ENCODE peak calls at places on chromosomes 1 and 21, in seven cellular contexts. N, D, T, C, J, Y and L are unnamed samples.

GRCh38 chr1:162854245-162854860 is 6.6 kb downstream of the CCDC190 start:
- DNase-seq in N (peak), D (no peak), T (peak), C (peak), J (peak), Y (no peak), L (peak)

GRCh38 chr1:32892368-32893197 is 6.3 kb downstream of the HPCA start:
- DNase-seq in N (no peak), D (no peak), T (no peak), C (peak), J (peak), Y (peak), L (peak)

GRCh38 chr1:217528271-217528670 is 102.6 kb downstream of the GPATCH2 start:
- DNase-seq in N (no peak), D (no peak), T (peak), C (no peak), J (peak), Y (no peak), L (no peak)

GRCh38 chr1:189775343-189775742 is 702.3 kb downstream of the BRINP3 start:
- DNase-seq in N (no peak), D (no peak), T (peak), C (no peak), J (peak), Y (no peak), L (peak)

GRCh38 chr1:99674115-99674514 is 28.2 kb downstream of the PALMD start:
- DNase-seq in N (no peak), D (no peak), T (no peak), C (no peak), J (no peak), Y (no peak), L (no peak)

GRCh38 chr1:160726498-160727391 is 12.3 kb upstream of the SLAMF7 start:
- DNase-seq in N (peak), D (peak), T (peak), C (peak), J (peak), Y (peak), L (peak)

GRCh38 chr1:160116277-160117147 is 953 bp downstream of the ATP1A2 start:
- DNase-seq in N (peak), D (no peak), T (peak), C (no peak), J (no peak), Y (no peak), L (no peak)

GRCh38 chr1:162228586-162228985 is 148.1 kb downstream of the SPATA46 start:
- DNase-seq in N (no peak), D (no peak), T (no peak), C (no peak), J (no peak), Y (no peak), L (no peak)

GRCh38 chr1:121483961-121484424 is 299.2 kb downstream of the SRGAP2C start:
- DNase-seq in N (peak), D (no peak), T (peak), C (no peak), J (peak), Y (no peak), L (peak)

GRCh38 chr1:205543351-205544305 is 39.2 kb downstream of the CDK18 start:
- DNase-seq in N (peak), D (peak), T (peak), C (peak), J (peak), Y (peak), L (peak)
- H3K27ac ChIP-seq in N (no peak), D (peak), T (no peak), C (no peak), J (no peak), Y (no peak), L (no peak)

GRCh38 chr21:43881918-43882317 is 16.9 kb downstream of the AGPAT3 start:
- DNase-seq in N (no peak), D (no peak), T (no peak), C (no peak), J (no peak), Y (no peak), L (no peak)
- H4K8ac ChIP-seq in N (no peak), D (no peak), T (no peak), C (no peak), J (no peak), Y (no peak), L (no peak)

DNA sequence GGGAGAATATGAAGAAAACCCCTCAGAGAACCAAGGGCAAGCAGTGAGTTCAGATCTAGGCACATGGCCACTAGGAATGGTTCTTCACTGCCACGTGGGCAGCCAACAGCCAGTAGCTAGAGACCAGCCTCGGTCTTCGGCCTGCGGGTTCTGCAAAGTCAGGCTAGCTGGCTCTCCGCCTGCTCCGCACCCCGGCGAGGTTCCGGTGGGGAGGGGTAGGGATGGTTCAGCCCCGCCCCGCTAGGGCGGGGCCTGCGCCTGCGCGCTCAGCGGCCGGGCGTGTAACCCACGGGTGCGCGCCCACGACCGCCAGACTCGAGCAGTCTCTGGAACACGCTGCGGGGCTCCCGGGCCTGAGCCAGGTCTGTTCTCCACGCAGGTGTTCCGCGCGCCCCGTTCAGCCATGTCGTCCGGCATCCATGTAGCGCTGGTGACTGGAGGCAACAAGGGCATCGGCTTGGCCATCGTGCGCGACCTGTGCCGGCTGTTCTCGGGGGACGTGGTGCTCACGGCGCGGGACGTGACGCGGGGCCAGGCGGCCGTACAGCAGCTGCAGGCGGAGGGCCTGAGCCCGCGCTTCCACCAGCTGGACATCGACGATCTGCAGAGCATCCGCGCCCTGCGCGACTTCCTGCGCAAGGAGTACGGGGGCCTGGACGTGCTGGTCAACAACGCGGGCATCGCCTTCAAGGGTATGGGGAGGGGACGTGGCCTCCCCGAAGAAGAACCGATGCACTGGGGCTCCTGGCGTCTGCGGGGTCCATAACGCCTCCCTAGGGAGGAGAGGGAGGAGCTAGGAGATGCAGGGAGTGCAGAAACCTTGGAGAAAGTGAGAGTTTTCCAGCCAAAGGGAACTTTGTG is at the start of gene CBR1:
- DNase-seq in N (peak), D (peak), T (peak), C (peak), J (peak), Y (peak), L (peak)
- H3K27ac ChIP-seq in N (no peak), D (no peak), T (peak), C (no peak), J (no peak), Y (no peak), L (no peak)

DNA sequence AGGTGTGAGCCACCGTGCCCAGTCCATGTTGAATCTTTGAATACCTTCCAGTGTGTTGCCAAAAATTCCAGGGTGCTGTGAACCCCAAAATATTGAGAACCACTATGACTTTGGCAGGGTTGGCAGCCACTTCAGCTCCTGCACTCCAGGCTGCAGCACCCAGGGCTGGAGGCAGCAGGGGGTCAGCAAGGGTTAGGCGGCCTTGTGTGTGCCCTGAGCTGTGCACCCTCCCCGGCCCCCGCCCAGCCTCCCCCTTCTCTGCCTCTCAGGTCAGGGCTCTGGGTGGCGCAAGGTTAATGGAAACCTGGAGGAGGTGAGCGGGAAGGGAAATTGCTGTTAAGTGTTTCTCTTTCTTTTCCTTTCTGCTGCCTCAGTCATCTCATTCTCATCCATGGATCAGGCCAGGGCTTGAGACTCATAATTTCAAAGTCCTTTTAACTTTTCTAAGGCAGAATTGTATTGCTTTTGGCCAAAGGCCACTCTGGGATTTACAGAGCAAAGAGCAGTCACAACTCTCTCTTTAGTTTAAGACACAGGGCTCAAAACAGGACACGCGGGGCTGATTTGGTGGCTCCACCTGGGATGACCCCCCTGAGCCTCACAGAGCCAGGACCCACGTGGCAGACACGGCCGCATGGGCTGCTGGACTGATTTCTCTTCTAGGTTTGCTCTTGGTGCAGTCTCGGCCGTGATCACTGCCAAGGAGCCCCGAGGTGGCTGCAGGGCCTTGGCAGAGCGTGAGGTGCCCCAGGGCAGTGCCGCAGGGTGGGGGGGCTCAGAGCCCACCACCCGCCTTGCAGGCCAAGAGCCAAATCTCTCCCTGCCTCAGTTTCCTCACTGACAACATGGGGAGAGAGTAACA is 212.4 kb downstream of the PTPRU start:
- DNase-seq in N (no peak), D (no peak), T (no peak), C (no peak), J (no peak), Y (no peak), L (no peak)
- H4K8ac ChIP-seq in N (no peak), D (no peak), T (no peak), C (no peak), J (no peak), Y (no peak), L (no peak)

GRCh38 chr1:243734311-243734700 is 115.7 kb downstream of the AKT3 start:
- DNase-seq in N (peak), D (no peak), T (peak), C (no peak), J (no peak), Y (no peak), L (no peak)

GRCh38 chr1:243735457-243735856 is 114.6 kb downstream of the AKT3 start:
- DNase-seq in N (no peak), D (no peak), T (no peak), C (no peak), J (no peak), Y (no peak), L (no peak)

GRCh38 chr1:243740255-243740999 is 109.6 kb downstream of the AKT3 start:
- DNase-seq in N (peak), D (no peak), T (peak), C (no peak), J (no peak), Y (no peak), L (peak)

GRCh38 chr1:243739335-243740003 is 110.6 kb downstream of the AKT3 start:
- DNase-seq in N (no peak), D (no peak), T (no peak), C (no peak), J (no peak), Y (no peak), L (peak)

GRCh38 chr1:243738020-243738419 is 112.0 kb downstream of the AKT3 start:
- DNase-seq in N (no peak), D (no peak), T (no peak), C (no peak), J (no peak), Y (no peak), L (no peak)
- H3K27ac ChIP-seq in N (no peak), D (no peak), T (no peak), C (peak), J (no peak), Y (no peak), L (no peak)

GRCh38 chr1:201568859-201569294 is 29.9 kb downstream of the NAV1 start:
- DNase-seq in N (no peak), D (no peak), T (no peak), C (no peak), J (no peak), Y (no peak), L (peak)

GRCh38 chr1:201568258-201568657 is 29.3 kb downstream of the NAV1 start:
- DNase-seq in N (no peak), D (no peak), T (no peak), C (no peak), J (no peak), Y (no peak), L (no peak)

GRCh38 chr1:201573030-201573429 is 34.1 kb downstream of the NAV1 start:
- DNase-seq in N (no peak), D (no peak), T (no peak), C (no peak), J (no peak), Y (no peak), L (no peak)

GRCh38 chr1:201570158-201570885 is 31.4 kb downstream of the NAV1 start:
- DNase-seq in N (no peak), D (no peak), T (no peak), C (no peak), J (no peak), Y (no peak), L (no peak)

GRCh38 chr1:201570886-201571624 is 32.1 kb downstream of the NAV1 start:
- DNase-seq in N (no peak), D (no peak), T (no peak), C (no peak), J (no peak), Y (no peak), L (no peak)
- H4K8ac ChIP-seq in N (no peak), D (no peak), T (peak), C (no peak), J (no peak), Y (no peak), L (no peak)

GRCh38 chr1:11059166-11059989 is 440 bp downstream of the SRM start:
- DNase-seq in N (peak), D (no peak), T (no peak), C (no peak), J (peak), Y (no peak), L (no peak)
- H3K27ac ChIP-seq in N (no peak), D (no peak), T (peak), C (no peak), J (no peak), Y (no peak), L (peak)

GRCh38 chr1:119874186-119874585 is 22.1 kb downstream of the ADAM30 start:
- DNase-seq in N (no peak), D (no peak), T (no peak), C (no peak), J (no peak), Y (no peak), L (no peak)

GRCh38 chr1:119884700-119885099 is 11.6 kb downstream of the ADAM30 start:
- DNase-seq in N (no peak), D (no peak), T (peak), C (no peak), J (no peak), Y (no peak), L (no peak)

GRCh38 chr1:119878171-119878570 is 18.1 kb downstream of the ADAM30 start:
- DNase-seq in N (no peak), D (no peak), T (no peak), C (no peak), J (no peak), Y (no peak), L (no peak)

GRCh38 chr1:119882172-119883029 is 13.9 kb downstream of the ADAM30 start:
- DNase-seq in N (no peak), D (no peak), T (peak), C (no peak), J (no peak), Y (no peak), L (no peak)

GRCh38 chr1:119880063-119880462 is 16.3 kb downstream of the ADAM30 start:
- DNase-seq in N (no peak), D (no peak), T (peak), C (no peak), J (no peak), Y (no peak), L (no peak)
- H4K8ac ChIP-seq in N (no peak), D (no peak), T (no peak), C (no peak), J (no peak), Y (no peak), L (no peak)

DNA sequence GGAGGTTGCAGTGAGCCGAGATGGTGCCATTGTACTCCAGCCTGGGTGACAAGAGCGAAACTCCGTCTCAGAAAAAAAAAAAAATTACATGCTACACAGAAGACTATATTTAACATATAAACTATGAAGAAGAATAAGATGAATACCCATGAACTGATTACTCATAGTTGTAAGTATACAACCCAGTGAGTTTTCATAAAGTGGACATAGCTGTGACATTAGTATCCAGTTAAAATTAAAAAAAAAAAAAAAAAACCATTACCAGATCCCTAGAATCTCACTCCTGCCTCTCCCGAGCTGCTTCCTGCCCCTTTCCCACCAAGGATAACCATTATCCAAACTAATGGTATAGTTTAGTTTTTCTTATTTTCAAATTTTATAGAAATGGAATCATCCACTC is 37.4 kb downstream of the UBE4B start:
- DNase-seq in N (no peak), D (no peak), T (peak), C (no peak), J (no peak), Y (no peak), L (no peak)
- H3K27ac ChIP-seq in N (no peak), D (no peak), T (no peak), C (no peak), J (no peak), Y (no peak), L (no peak)

GRCh38 chr1:230113605-230114241 is 46.7 kb downstream of the GALNT2 start:
- DNase-seq in N (peak), D (no peak), T (peak), C (no peak), J (peak), Y (no peak), L (no peak)
- H4K8ac ChIP-seq in N (peak), D (no peak), T (peak), C (no peak), J (no peak), Y (no peak), L (no peak)